ENCODE peak calls at places on chromosomes 13 and 19, in ten cellular contexts. A is stomach; Y is transverse colon; K is CD4-positive, alpha-beta memory T cell; W is aorta; P is Panc1; L is heart right ventricle; H is fibroblast of lung; U is astrocyte; X is tibial nerve. O is an unnamed sample.

GRCh38 chr13:45662122-45662521 is 40.0 kb upstream of the CBY2 start:
- DNase-seq in W (no peak), Y (no peak), P (no peak), U (no peak), L (no peak), X (no peak), H (peak; percentile 28), K (no peak), A (no peak), O (no peak)

GRCh38 chr19:28444371-28444770 is 768.6 kb downstream of the UQCRFS1 start:
- DNase-seq in H (no peak), A (no peak), W (no peak), X (no peak), U (no peak), Y (no peak), L (no peak), P (no peak), K (no peak), O (no peak)

GRCh38 chr13:46523972-46524737 is 28.8 kb upstream of the LRCH1 start:
- DNase-seq in A (no peak), W (no peak), X (no peak), Y (no peak), H (no peak), P (no peak), U (no peak), K (no peak), L (no peak), O (no peak)

GRCh38 chr13:60538566-60538965 is 141.5 kb downstream of the TDRD3 start:
- DNase-seq in P (no peak), W (no peak), A (no peak), H (no peak), Y (no peak), U (no peak), K (no peak), L (no peak), X (no peak), O (no peak)

GRCh38 chr19:35363001-35363590 is 4.8 kb downstream of the FFAR3 start:
- DNase-seq in K (no peak), Y (no peak), P (no peak), W (no peak), X (no peak), L (no peak), H (no peak), U (no peak), A (peak; percentile 14), O (no peak)

GRCh38 chr13:24627090-24627714 is 53.0 kb upstream of the ATP12A start:
- DNase-seq in H (no peak), U (no peak), L (no peak), K (no peak), P (no peak), Y (no peak), W (no peak), X (no peak), A (peak; percentile 24), O (no peak)

GRCh38 chr19:31349160-31349881 is at the start of gene TSHZ3:
- DNase-seq in U (peak; percentile 81), K (peak; percentile 51), W (peak; percentile 92), H (peak; percentile 87), L (peak; percentile 82), Y (peak; percentile 72), P (no peak), A (peak; percentile 51), X (peak; percentile 72), O (peak; percentile 59)

GRCh38 chr19:13557756-13558398 is 51.6 kb upstream of the CACNA1A start:
- DNase-seq in P (no peak), W (no peak), H (no peak), K (peak; percentile 11), L (no peak), Y (peak; percentile 13), U (no peak), X (no peak), A (no peak), O (no peak)

GRCh38 chr19:42038675-42039074 is 31.3 kb downstream of the GRIK5 start:
- DNase-seq in Y (no peak), P (no peak), L (peak; percentile 59), A (no peak), X (no peak), H (no peak), W (no peak), U (no peak), K (no peak), O (no peak)

GRCh38 chr19:8528500-8528899 is 14.5 kb upstream of the ZNF414 start:
- DNase-seq in L (no peak), Y (no peak), W (no peak), P (no peak), U (no peak), A (no peak), K (no peak), X (no peak), H (no peak), O (no peak)

GRCh38 chr13:33249066-33249465 is 36.5 kb downstream of the STARD13 start:
- DNase-seq in L (no peak), U (peak; percentile 83), Y (no peak), K (no peak), P (no peak), W (no peak), A (no peak), H (peak; percentile 83), X (no peak), O (peak; percentile 53)

GRCh38 chr19:41217741-41218140 is 1.3 kb upstream of the AXL start:
- DNase-seq in A (no peak), X (no peak), Y (no peak), W (no peak), H (no peak), K (no peak), L (no peak), P (no peak), U (no peak), O (no peak)

GRCh38 chr19:17127671-17128070 is 52.1 kb downstream of the MYO9B start:
- DNase-seq in P (no peak), X (no peak), W (no peak), K (no peak), Y (no peak), H (no peak), A (no peak), L (no peak), U (no peak), O (no peak)

GRCh38 chr19:38836438-38837303 is 5.1 kb upstream of the ECH1 start:
- DNase-seq in L (no peak), W (peak; percentile 44), Y (no peak), H (no peak), A (no peak), P (no peak), K (no peak), U (no peak), X (no peak), O (peak; percentile 50)

GRCh38 chr13:42594577-42595571 is 20.9 kb downstream of the TNFSF11 start:
- DNase-seq in H (peak; percentile 27), L (no peak), P (peak; percentile 25), U (peak; percentile 10), W (peak; percentile 46), K (peak; percentile 38), A (peak; percentile 50), Y (peak; percentile 52), X (no peak), O (no peak)

DNA sequence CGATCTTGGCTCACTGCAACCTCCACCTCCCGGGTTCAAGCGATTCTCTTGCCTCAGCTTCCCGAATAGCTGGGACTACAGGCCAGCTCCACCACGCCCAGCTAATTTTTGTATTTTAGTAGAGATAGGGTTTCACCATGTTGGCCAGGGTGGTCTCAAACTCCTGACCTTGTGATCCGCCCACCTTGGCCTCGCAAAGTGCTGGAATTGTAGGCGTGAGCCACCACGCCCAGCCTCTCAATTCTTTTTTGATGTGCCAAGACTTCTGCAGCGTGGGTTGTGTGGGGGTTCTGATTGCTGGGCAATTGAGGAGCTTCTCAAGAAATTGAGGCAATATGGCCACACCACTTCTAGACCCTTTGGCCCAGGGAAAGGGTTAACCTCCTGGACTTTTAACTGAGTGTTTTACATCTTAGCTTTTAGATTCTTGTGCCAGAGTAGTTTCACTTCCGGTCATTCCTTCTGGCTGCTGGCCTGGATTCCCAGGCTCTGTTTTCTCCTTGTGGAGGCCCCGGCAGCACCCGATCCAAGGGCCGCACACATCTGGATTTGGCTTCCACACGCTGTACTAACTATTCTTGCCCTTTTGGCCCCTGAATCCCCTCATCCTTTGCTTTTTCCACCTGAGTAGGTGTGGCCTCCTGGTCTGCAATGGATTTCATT is 14.7 kb downstream of the SMARCA4 start:
- DNase-seq in U (peak; percentile 39), H (peak; percentile 59), K (no peak), Y (no peak), X (no peak), A (peak; percentile 67), L (peak; percentile 53), P (no peak), W (peak; percentile 75), O (no peak)
- H3K27ac ChIP-seq in U (no peak overlapping the region), H (peak overlapping the region; percentile 43), K (no peak overlapping the region), Y (peak overlapping the region; percentile 74), X (peak overlapping the region; percentile 63), A (peak overlapping the region; percentile 80), L (peak overlapping the region; percentile 54), P (peak overlapping the region; percentile 59), W (no peak overlapping the region), O (no peak overlapping the region)

DNA sequence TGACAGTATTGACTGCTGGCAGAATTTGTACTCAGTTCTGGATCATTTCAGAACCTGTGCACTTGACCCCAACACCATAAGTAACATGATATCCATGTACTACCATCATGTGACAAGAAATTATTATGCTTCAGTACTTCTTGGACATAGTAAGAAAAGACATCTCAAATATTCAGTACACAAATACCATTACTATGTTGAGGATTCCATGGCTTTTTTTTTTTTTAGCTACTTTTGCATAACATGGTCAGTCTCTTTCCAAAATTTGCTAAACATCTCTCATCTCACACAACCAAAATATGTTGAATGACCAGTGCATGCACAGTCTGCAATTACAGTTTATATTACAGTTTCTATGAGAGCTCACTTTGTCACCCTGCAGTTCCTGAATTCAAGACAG is 85.3 kb downstream of the FLT1 start:
- DNase-seq in H (no peak), K (no peak), U (no peak), L (no peak), P (no peak), Y (no peak), A (no peak), X (no peak), W (no peak), O (no peak)
- H3K27ac ChIP-seq in H (no peak overlapping the region), K (no peak overlapping the region), U (no peak overlapping the region), L (peak overlapping the region; percentile 73), P (no peak overlapping the region), Y (no peak overlapping the region), A (no peak overlapping the region), X (no peak overlapping the region), W (no peak overlapping the region), O (no peak overlapping the region)

DNA sequence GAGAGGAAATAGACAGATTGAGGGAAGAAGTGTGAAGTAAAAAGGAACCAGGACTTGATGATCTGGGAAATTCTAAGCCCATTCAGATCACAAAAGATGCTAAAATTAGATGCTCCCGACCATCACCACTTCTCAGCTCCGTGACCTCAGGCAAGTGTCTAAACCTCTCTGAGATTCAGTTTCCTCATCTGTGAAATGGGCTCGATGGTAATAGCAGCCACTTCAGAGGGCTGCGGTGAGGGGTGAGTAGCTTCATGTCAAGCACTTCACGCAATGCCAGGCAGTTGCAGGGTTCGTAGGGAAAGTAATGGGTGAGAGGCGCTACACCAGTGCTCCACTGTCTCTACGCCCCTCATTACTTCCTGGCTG is 9.0 kb upstream of the NFIC start:
- DNase-seq in H (no peak), X (no peak), W (no peak), L (no peak), A (no peak), Y (no peak), U (no peak), P (no peak), K (no peak), O (no peak)
- H3K27ac ChIP-seq in H (no peak overlapping the region), X (no peak overlapping the region), W (no peak overlapping the region), L (no peak overlapping the region), A (peak overlapping the region; percentile 93), Y (peak overlapping the region; percentile 86), U (no peak overlapping the region), P (peak overlapping the region; percentile 18), K (no peak overlapping the region), O (no peak overlapping the region)

GRCh38 chr19:5308471-5309437 is 31.9 kb downstream of the PTPRS start:
- DNase-seq in X (peak; percentile 55), P (no peak), K (no peak), U (peak; percentile 88), L (peak; percentile 54), Y (peak; percentile 62), A (peak; percentile 72), H (peak; percentile 91), W (peak; percentile 86), O (peak; percentile 88)
- H3K27ac ChIP-seq in X (peak overlapping the region; percentile 32), P (peak overlapping the region; percentile 72), K (no peak overlapping the region), U (peak overlapping the region; percentile 93), L (no peak overlapping the region), Y (peak overlapping the region; percentile 76), A (peak overlapping the region; percentile 76), H (peak overlapping the region; percentile 84), W (no peak overlapping the region), O (peak overlapping the region; percentile 96)

O was measured in foreskin keratinocyte.